ENCODE peak calls at places on chromosome 9, in seven cellular contexts. Y is Right ventricle myocardium superior, T is kidney tubule cell, D is NAMALWA, I is GM04503, M is cardiac fibroblast, U is NCI-H774. K is an unnamed sample.

GRCh38 chr9:89667730-89668129 is 62.9 kb downstream of the GADD45G start:
- DNase-seq in Y (no peak), I (no peak), M (no peak), T (no peak), D (no peak), U (peak), K (no peak)

GRCh38 chr9:116250881-116251280 is 97.3 kb downstream of the PAPPA start:
- DNase-seq in M (peak), D (no peak), T (no peak), U (no peak), I (no peak), Y (no peak), K (no peak)

GRCh38 chr9:99079542-99079941 is 25.4 kb upstream of the TGFBR1 start:
- DNase-seq in I (no peak), M (no peak), Y (no peak), U (no peak), T (peak), D (no peak), K (no peak)

GRCh38 chr9:13110766-13111400 is 168.6 kb downstream of the MPDZ start:
- DNase-seq in U (no peak), M (peak), I (peak), D (no peak), T (no peak), Y (peak), K (no peak)

GRCh38 chr9:35516481-35516880 is 26.6 kb downstream of the RUSC2 start:
- DNase-seq in I (peak), T (peak), Y (no peak), U (no peak), M (peak), D (no peak), K (no peak)

GRCh38 chr9:110179734-110180133 is 28.2 kb downstream of the C9orf152 start:
- DNase-seq in I (no peak), M (peak), T (peak), Y (no peak), D (no peak), U (no peak), K (peak)

GRCh38 chr9:3848445-3849114 is 322.8 kb upstream of the RFX3 start:
- DNase-seq in Y (no peak), T (peak), I (no peak), M (peak), D (no peak), U (no peak), K (peak)

GRCh38 chr9:106868565-106868964 is 5.6 kb downstream of the ZNF462 start:
- DNase-seq in D (no peak), M (peak), T (no peak), I (no peak), Y (peak), U (no peak), K (no peak)

GRCh38 chr9:88746029-88746743 is 211.2 kb downstream of the NXNL2 start:
- DNase-seq in I (peak), Y (peak), D (no peak), M (peak), T (peak), U (no peak), K (no peak)

GRCh38 chr9:128552744-128553221 is 396 bp downstream of the SPTAN1 start:
- DNase-seq in D (peak), T (peak), U (peak), I (no peak), M (peak), Y (peak), K (no peak)

GRCh38 chr9:124869986-124870560 is 8.1 kb downstream of the ARPC5L start:
- DNase-seq in D (peak), Y (peak), M (peak), I (no peak), T (peak), U (no peak), K (peak)

GRCh38 chr9:89536145-89536574 is 38.2 kb upstream of the SEMA4D start:
- DNase-seq in I (no peak), D (no peak), T (no peak), U (no peak), Y (no peak), M (no peak), K (no peak)

GRCh38 chr9:79353856-79354520 is 217.8 kb upstream of the TLE4 start:
- DNase-seq in U (no peak), I (no peak), T (peak), D (no peak), M (peak), Y (no peak), K (peak)